ENCODE peak calls at places on chromosomes 1 and 21, in six cellular contexts. One of them, this sample, is unnamed.

GRCh38 chr1:1198423-1199140 is 7.8 kb downstream of the TNFRSF18 start:
- DNase-seq in cardiac fibroblast: no peak
- DNase-seq in HS-5: no peak
- DNase-seq in activated naive CD4-positive, alpha-beta T cell treated with Interleukin-2 at 50 U/mL for 16 hours: no peak
- DNase-seq in stimulated activated CD8-positive, alpha-beta memory T cell treated with anti-CD3 and anti-CD28 coated beads, Interleukin-4, amount 100 ng/mL, for 4 hours: no peak
- DNase-seq in amniotic stem cell: no peak
- DNase-seq in this sample: no peak

GRCh38 chr1:45793942-45794604 is 9.3 kb upstream of the MAST2 start:
- DNase-seq in cardiac fibroblast: no peak
- DNase-seq in HS-5: no peak
- DNase-seq in activated naive CD4-positive, alpha-beta T cell treated with Interleukin-2 at 50 U/mL for 16 hours: no peak
- DNase-seq in stimulated activated CD8-positive, alpha-beta memory T cell treated with anti-CD3 and anti-CD28 coated beads, Interleukin-4, amount 100 ng/mL, for 4 hours: no peak
- DNase-seq in amniotic stem cell: no peak
- DNase-seq in this sample: no peak

GRCh38 chr1:27299385-27300252 is 22.3 kb upstream of the TMEM222 start:
- DNase-seq in cardiac fibroblast: peak; percentile 99
- DNase-seq in HS-5: peak; percentile 94
- DNase-seq in activated naive CD4-positive, alpha-beta T cell treated with Interleukin-2 at 50 U/mL for 16 hours: no peak
- DNase-seq in stimulated activated CD8-positive, alpha-beta memory T cell treated with anti-CD3 and anti-CD28 coated beads, Interleukin-4, amount 100 ng/mL, for 4 hours: no peak
- DNase-seq in amniotic stem cell: peak; percentile 97
- DNase-seq in this sample: peak; percentile 96

GRCh38 chr1:186978596-186979556 is 150.1 kb downstream of the PLA2G4A start:
- DNase-seq in cardiac fibroblast: no peak
- DNase-seq in HS-5: no peak
- DNase-seq in activated naive CD4-positive, alpha-beta T cell treated with Interleukin-2 at 50 U/mL for 16 hours: no peak
- DNase-seq in stimulated activated CD8-positive, alpha-beta memory T cell treated with anti-CD3 and anti-CD28 coated beads, Interleukin-4, amount 100 ng/mL, for 4 hours: no peak
- DNase-seq in amniotic stem cell: no peak
- DNase-seq in this sample: no peak

GRCh38 chr1:93805027-93805426 is 74.0 kb downstream of the DNTTIP2 start:
- DNase-seq in cardiac fibroblast: peak; percentile 64
- DNase-seq in HS-5: no peak
- DNase-seq in activated naive CD4-positive, alpha-beta T cell treated with Interleukin-2 at 50 U/mL for 16 hours: no peak
- DNase-seq in stimulated activated CD8-positive, alpha-beta memory T cell treated with anti-CD3 and anti-CD28 coated beads, Interleukin-4, amount 100 ng/mL, for 4 hours: no peak
- DNase-seq in amniotic stem cell: no peak
- DNase-seq in this sample: peak; percentile 32

GRCh38 chr1:41240806-41241747 is 1.0 kb downstream of the SCMH1 start:
- DNase-seq in cardiac fibroblast: peak; percentile 36
- DNase-seq in HS-5: no peak
- DNase-seq in activated naive CD4-positive, alpha-beta T cell treated with Interleukin-2 at 50 U/mL for 16 hours: peak; percentile 45
- DNase-seq in stimulated activated CD8-positive, alpha-beta memory T cell treated with anti-CD3 and anti-CD28 coated beads, Interleukin-4, amount 100 ng/mL, for 4 hours: no peak
- DNase-seq in amniotic stem cell: no peak
- DNase-seq in this sample: peak; percentile 52

GRCh38 chr21:44003307-44003966 is 8.7 kb upstream of the TRAPPC10 start:
- DNase-seq in cardiac fibroblast: no peak
- DNase-seq in HS-5: no peak
- DNase-seq in activated naive CD4-positive, alpha-beta T cell treated with Interleukin-2 at 50 U/mL for 16 hours: no peak
- DNase-seq in stimulated activated CD8-positive, alpha-beta memory T cell treated with anti-CD3 and anti-CD28 coated beads, Interleukin-4, amount 100 ng/mL, for 4 hours: no peak
- DNase-seq in amniotic stem cell: no peak
- DNase-seq in this sample: no peak

GRCh38 chr1:152622803-152623202 is at the start of gene LCE3A:
- DNase-seq in cardiac fibroblast: no peak
- DNase-seq in HS-5: no peak
- DNase-seq in activated naive CD4-positive, alpha-beta T cell treated with Interleukin-2 at 50 U/mL for 16 hours: no peak
- DNase-seq in stimulated activated CD8-positive, alpha-beta memory T cell treated with anti-CD3 and anti-CD28 coated beads, Interleukin-4, amount 100 ng/mL, for 4 hours: no peak
- DNase-seq in amniotic stem cell: no peak
- DNase-seq in this sample: no peak

GRCh38 chr1:63868220-63868897 is 94.5 kb downstream of the ROR1 start:
- DNase-seq in cardiac fibroblast: peak; percentile 45
- DNase-seq in HS-5: no peak
- DNase-seq in activated naive CD4-positive, alpha-beta T cell treated with Interleukin-2 at 50 U/mL for 16 hours: no peak
- DNase-seq in stimulated activated CD8-positive, alpha-beta memory T cell treated with anti-CD3 and anti-CD28 coated beads, Interleukin-4, amount 100 ng/mL, for 4 hours: no peak
- DNase-seq in amniotic stem cell: no peak
- DNase-seq in this sample: no peak

GRCh38 chr1:42319128-42319851 is 15.7 kb downstream of the FOXJ3 start:
- DNase-seq in cardiac fibroblast: peak; percentile 67
- DNase-seq in HS-5: no peak
- DNase-seq in activated naive CD4-positive, alpha-beta T cell treated with Interleukin-2 at 50 U/mL for 16 hours: peak; percentile 17
- DNase-seq in stimulated activated CD8-positive, alpha-beta memory T cell treated with anti-CD3 and anti-CD28 coated beads, Interleukin-4, amount 100 ng/mL, for 4 hours: no peak
- DNase-seq in amniotic stem cell: no peak
- DNase-seq in this sample: peak; percentile 56

GRCh38 chr1:32666866-32667566 is 16.0 kb downstream of the RBBP4 start:
- DNase-seq in cardiac fibroblast: no peak
- DNase-seq in HS-5: no peak
- DNase-seq in activated naive CD4-positive, alpha-beta T cell treated with Interleukin-2 at 50 U/mL for 16 hours: no peak
- DNase-seq in stimulated activated CD8-positive, alpha-beta memory T cell treated with anti-CD3 and anti-CD28 coated beads, Interleukin-4, amount 100 ng/mL, for 4 hours: no peak
- DNase-seq in amniotic stem cell: no peak
- DNase-seq in this sample: no peak

GRCh38 chr1:154423303-154423987 is 18.3 kb downstream of the IL6R start:
- DNase-seq in cardiac fibroblast: peak; percentile 83
- DNase-seq in HS-5: no peak
- DNase-seq in activated naive CD4-positive, alpha-beta T cell treated with Interleukin-2 at 50 U/mL for 16 hours: peak; percentile 58
- DNase-seq in stimulated activated CD8-positive, alpha-beta memory T cell treated with anti-CD3 and anti-CD28 coated beads, Interleukin-4, amount 100 ng/mL, for 4 hours: no peak
- DNase-seq in amniotic stem cell: no peak
- DNase-seq in this sample: peak; percentile 57

This sample was measured in fibroblast of gingiva.